ENCODE peak calls at places on chromosomes 5 and 9, in eight cellular contexts. T, Q, V, X, U, B, S and L are unnamed samples. For H3K4me1, the result is how much of the 10 kb centered on the place peaks cover.

GRCh38 chr5:120413706-120414105 is 50.4 kb upstream of the PRR16 start:
- DNase-seq in T (no peak), Q (no peak), V (no peak), X (no peak), U (peak), B (no peak), S (no peak), L (peak)

GRCh38 chr9:76662476-76663281 is 101.6 kb upstream of the PCA3 start:
- DNase-seq in T (no peak), Q (no peak), V (no peak), X (no peak), U (no peak), B (no peak), S (no peak), L (no peak)

GRCh38 chr5:127442085-127442484 is 75.4 kb upstream of the PRRC1 start:
- DNase-seq in T (no peak), Q (no peak), V (no peak), X (no peak), U (peak), B (no peak), S (peak), L (no peak)

GRCh38 chr9:125119643-125120286 is 23.6 kb downstream of the SCAI start:
- DNase-seq in T (no peak), Q (no peak), V (no peak), X (no peak), U (no peak), B (no peak), S (peak), L (no peak)

GRCh38 chr5:156020650-156021049 is 306.3 kb upstream of the SGCD start:
- DNase-seq in T (no peak), Q (no peak), V (no peak), X (no peak), U (no peak), B (no peak), S (no peak), L (no peak)

GRCh38 chr5:139747583-139748504 is 47.8 kb upstream of the PSD2 start:
- DNase-seq in T (peak), Q (peak), V (peak), X (peak), U (no peak), B (peak), S (peak), L (no peak)

GRCh38 chr5:159826351-159827222 is 89.7 kb upstream of the ADRA1B start:
- DNase-seq in T (peak), Q (no peak), V (no peak), X (peak), U (peak), B (peak), S (peak), L (no peak)

GRCh38 chr5:102536323-102536928 is 37.6 kb upstream of the SLCO6A1 start:
- DNase-seq in T (no peak), Q (no peak), V (no peak), X (no peak), U (peak), B (no peak), S (peak), L (no peak)

GRCh38 chr5:5183933-5184332 is 43.8 kb downstream of the ADAMTS16 start:
- DNase-seq in T (no peak), Q (no peak), V (no peak), X (no peak), U (no peak), B (peak), S (no peak), L (no peak)

GRCh38 chr9:134381262-134381661 is 55.0 kb downstream of the RXRA start:
- DNase-seq in T (no peak), Q (no peak), V (no peak), X (no peak), U (no peak), B (no peak), S (no peak), L (no peak)

GRCh38 chr9:134384811-134385479 is 58.7 kb downstream of the RXRA start:
- DNase-seq in T (no peak), Q (no peak), V (no peak), X (no peak), U (peak), B (no peak), S (peak), L (no peak)

GRCh38 chr9:134381671-134382505 is 55.6 kb downstream of the RXRA start:
- DNase-seq in T (no peak), Q (no peak), V (no peak), X (peak), U (no peak), B (no peak), S (no peak), L (no peak)

GRCh38 chr9:134382733-134383132 is 56.5 kb downstream of the RXRA start:
- DNase-seq in T (no peak), Q (no peak), V (no peak), X (no peak), U (no peak), B (no peak), S (no peak), L (no peak)

DNA sequence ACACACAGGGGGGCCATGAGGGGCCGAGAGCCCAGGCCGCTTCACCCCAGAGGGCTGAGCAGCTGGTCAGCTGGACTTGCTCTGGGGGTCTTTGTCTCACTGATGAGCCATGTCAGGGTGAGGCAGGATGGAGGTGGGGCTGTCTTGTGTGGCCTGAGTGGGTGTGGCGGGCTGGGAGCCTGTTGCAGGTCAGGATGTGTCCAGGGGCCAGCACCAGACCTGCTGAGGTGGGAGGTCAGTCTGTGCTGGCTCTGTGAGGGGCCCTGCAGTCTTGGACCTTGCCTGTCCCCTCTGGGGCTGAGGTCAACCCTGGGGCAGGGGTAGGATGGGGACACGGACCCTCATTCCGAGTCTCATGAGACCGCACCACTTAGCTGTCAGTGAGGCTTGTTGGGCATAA is 56.9 kb downstream of the RXRA start:
- DNase-seq in T (no peak), Q (no peak), V (no peak), X (no peak), U (no peak), B (no peak), S (no peak), L (no peak)
- H3K4me1 ChIP-seq in T (half or more), Q (under half), V (half or more), X (half or more), U (under half), B (half or more), S (under half), L (under half)

GRCh38 chr5:157271740-157272271 is 5.9 kb downstream of the CYFIP2 start:
- DNase-seq in T (peak), Q (no peak), V (no peak), X (no peak), U (no peak), B (peak), S (no peak), L (no peak)
- H3K4me1 ChIP-seq in T (under half), Q (under half), V (under half), X (under half), U (under half), B (half or more), S (under half), L (under half)

GRCh38 chr9:68685213-68685612 is 19.8 kb upstream of the PIP5K1B start:
- DNase-seq in T (no peak), Q (no peak), V (no peak), X (no peak), U (no peak), B (no peak), S (no peak), L (no peak)
- H3K4me1 ChIP-seq in T (under half), Q (under half), V (under half), X (under half), U (under half), B (under half), S (under half), L (under half)

GRCh38 chr5:145921211-145921610 is 15.2 kb upstream of the SH3RF2 start:
- DNase-seq in T (no peak), Q (no peak), V (no peak), X (no peak), U (peak), B (no peak), S (peak), L (peak)

GRCh38 chr5:145919413-145919812 is 17.0 kb upstream of the SH3RF2 start:
- DNase-seq in T (no peak), Q (no peak), V (no peak), X (no peak), U (no peak), B (no peak), S (no peak), L (no peak)

GRCh38 chr5:145922059-145922458 is 14.3 kb upstream of the SH3RF2 start:
- DNase-seq in T (no peak), Q (no peak), V (no peak), X (no peak), U (no peak), B (no peak), S (no peak), L (peak)

GRCh38 chr5:145918397-145918796 is 18.0 kb upstream of the SH3RF2 start:
- DNase-seq in T (no peak), Q (no peak), V (no peak), X (no peak), U (no peak), B (no peak), S (no peak), L (no peak)

DNA sequence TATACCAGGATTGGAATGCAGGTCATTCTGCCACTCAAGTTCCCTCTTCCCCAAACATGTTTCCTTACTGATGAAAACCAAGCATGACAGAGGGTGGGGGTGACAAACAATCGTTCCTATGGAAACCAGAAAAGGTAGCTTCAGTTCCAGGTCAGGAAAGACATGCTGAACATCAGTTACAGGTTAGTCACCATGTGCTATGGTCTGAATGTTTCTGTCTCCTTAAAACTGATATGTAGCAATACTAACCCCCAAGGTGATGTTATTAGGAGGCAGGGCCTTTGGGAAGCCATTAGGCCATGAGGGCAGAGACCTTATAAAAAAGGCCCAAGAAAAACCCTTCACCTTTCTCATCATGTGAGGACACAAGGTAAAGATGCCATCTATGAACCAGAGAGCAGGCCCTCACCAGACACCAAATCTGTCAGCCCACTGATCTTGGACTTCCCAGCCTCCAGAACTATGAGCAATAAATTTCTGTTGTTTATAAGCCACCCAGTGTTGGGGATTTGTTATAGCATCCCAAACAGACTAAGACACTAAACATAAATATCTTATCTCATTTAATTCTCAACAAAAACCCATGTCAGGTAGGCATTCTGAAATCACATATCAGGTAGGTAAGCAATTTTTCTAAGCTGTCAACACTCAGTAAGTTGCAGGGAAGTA is 15.7 kb upstream of the SH3RF2 start:
- DNase-seq in T (no peak), Q (no peak), V (no peak), X (no peak), U (no peak), B (no peak), S (peak), L (no peak)
- H3K4me1 ChIP-seq in T (under half), Q (under half), V (under half), X (under half), U (under half), B (under half), S (under half), L (under half)

GRCh38 chr9:81560851-81561732 is 128.3 kb downstream of the TLE1 start:
- DNase-seq in T (no peak), Q (no peak), V (no peak), X (no peak), U (no peak), B (no peak), S (no peak), L (no peak)

GRCh38 chr9:81563739-81564138 is 125.6 kb downstream of the TLE1 start:
- DNase-seq in T (no peak), Q (no peak), V (no peak), X (no peak), U (no peak), B (no peak), S (no peak), L (no peak)

GRCh38 chr9:81564632-81565031 is 124.7 kb downstream of the TLE1 start:
- DNase-seq in T (no peak), Q (no peak), V (no peak), X (no peak), U (no peak), B (no peak), S (peak), L (no peak)

GRCh38 chr9:81562221-81563019 is 126.9 kb downstream of the TLE1 start:
- DNase-seq in T (peak), Q (no peak), V (peak), X (no peak), U (peak), B (no peak), S (peak), L (peak)

DNA sequence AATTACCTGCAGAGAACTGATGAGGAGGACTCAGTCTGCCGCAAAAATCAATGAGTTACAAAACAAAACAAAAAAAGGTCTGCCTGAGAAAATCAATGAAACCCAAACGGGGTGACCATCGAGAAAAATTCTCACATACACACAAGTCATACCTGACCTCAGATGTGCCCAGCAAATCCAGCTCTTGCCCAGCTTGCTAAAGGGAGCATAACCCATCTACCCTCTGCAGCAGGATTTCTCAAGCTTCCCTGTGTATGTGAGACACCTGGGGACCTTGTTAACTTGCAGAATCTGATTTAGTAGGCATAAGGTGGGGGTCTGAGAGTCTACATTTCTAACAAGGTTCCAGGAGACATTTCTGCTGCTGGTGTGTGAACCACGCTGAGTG is 126.3 kb downstream of the TLE1 start:
- DNase-seq in T (no peak), Q (no peak), V (no peak), X (no peak), U (no peak), B (no peak), S (no peak), L (no peak)
- H3K4me1 ChIP-seq in T (under half), Q (under half), V (under half), X (under half), U (under half), B (under half), S (under half), L (under half)

GRCh38 chr5:34941936-34942335 is 12.6 kb downstream of the DNAJC21 start:
- DNase-seq in T (no peak), Q (no peak), V (no peak), X (no peak), U (no peak), B (no peak), S (no peak), L (no peak)

GRCh38 chr5:34944044-34944443 is 14.7 kb downstream of the DNAJC21 start:
- DNase-seq in T (no peak), Q (no peak), V (no peak), X (no peak), U (no peak), B (no peak), S (no peak), L (no peak)

GRCh38 chr5:34944460-34945047 is 15.2 kb downstream of the DNAJC21 start:
- DNase-seq in T (no peak), Q (no peak), V (no peak), X (no peak), U (no peak), B (no peak), S (no peak), L (no peak)
- H3K4me1 ChIP-seq in T (under half), Q (under half), V (under half), X (under half), U (under half), B (under half), S (under half), L (under half)

DNA sequence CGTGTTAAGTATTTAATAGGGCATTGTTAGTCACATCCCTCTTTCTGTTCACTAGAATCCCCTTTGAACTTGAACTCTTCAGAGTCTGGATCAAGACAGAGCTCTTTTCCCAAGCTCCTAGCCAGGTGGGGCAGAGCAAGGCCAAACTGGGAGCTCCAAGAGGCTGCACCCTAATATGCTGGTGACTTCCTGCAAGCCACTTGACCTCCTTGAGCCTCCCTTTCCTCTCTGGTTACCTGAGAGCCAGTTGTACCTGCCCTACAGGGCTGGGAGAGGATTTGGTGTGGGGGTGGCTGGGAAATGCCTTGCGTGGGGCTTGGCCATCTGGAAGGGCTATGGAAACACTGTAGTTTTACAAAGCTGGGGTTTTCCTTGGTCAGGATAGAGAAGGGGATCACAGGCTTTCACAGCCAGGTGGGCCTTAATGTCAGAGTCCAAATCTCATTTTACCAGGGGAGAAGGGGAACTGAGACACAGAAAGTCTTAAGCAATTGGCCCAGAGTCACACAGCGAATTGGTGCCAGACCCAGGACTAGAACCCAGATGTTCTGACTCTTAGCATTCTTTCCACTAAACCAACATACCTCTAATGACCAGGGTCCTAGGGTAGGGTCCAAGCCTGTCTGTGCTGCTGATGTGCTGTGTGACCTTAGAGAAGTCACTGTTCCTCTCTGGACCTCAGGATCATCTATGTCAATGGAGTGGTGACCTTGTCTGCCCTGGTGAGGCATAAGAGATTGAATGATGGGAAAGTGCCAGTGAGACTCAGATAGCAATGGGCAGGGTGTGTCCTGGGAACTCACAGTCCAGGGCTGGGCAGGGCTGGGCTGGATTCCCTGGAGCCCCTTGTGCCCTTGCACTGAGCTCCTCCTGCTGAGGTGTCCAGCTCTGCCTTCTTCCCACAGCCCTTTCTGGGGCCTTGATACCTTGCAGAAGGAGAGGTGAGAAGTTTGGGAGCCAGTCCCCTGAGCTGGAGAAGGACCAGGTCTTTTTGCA is 35.8 kb downstream of the GSN start:
- DNase-seq in T (no peak), Q (no peak), V (no peak), X (no peak), U (no peak), B (no peak), S (peak), L (no peak)
- H3K4me1 ChIP-seq in T (under half), Q (under half), V (half or more), X (under half), U (under half), B (half or more), S (under half), L (under half)